ENCODE peak calls at places on chromosomes 6 and 20, in six cellular contexts. S, K, E, W, N and A are unnamed samples.
A peak's percentile ranks its signal among the peaks of the same experiment; 100 is the strongest.

GRCh38 chr6:35391240-35391968 is 49.0 kb downstream of the PPARD start:
- DNase-seq in E (peak; percentile 95), N (no peak), W (peak; percentile 39), K (no peak), S (peak; percentile 99), A (no peak)

GRCh38 chr20:9829835-9830234 is 9.0 kb downstream of the PAK5 start:
- DNase-seq in N (no peak), S (no peak), W (no peak), E (no peak), K (no peak), A (no peak)

GRCh38 chr6:152952045-152952444 is 30.8 kb downstream of the FBXO5 start:
- DNase-seq in N (no peak), S (peak; percentile 60), W (no peak), K (no peak), E (peak; percentile 72), A (peak; percentile 21)

GRCh38 chr20:37668166-37668565 is 25.7 kb upstream of the CTNNBL1 start:
- DNase-seq in S (no peak), N (no peak), W (no peak), E (no peak), K (no peak), A (no peak)

GRCh38 chr20:53940356-53940694 is 130.1 kb downstream of the BCAS1 start:
- DNase-seq in E (no peak), S (no peak), W (no peak), N (no peak), K (no peak), A (no peak)

GRCh38 chr6:140101367-140101766 is 726.9 kb upstream of the CITED2 start:
- DNase-seq in E (no peak), W (no peak), S (no peak), N (no peak), K (no peak), A (no peak)

GRCh38 chr20:25514195-25514594 is 71.1 kb downstream of the NINL start:
- DNase-seq in N (no peak), E (no peak), W (no peak), K (no peak), S (no peak), A (no peak)

GRCh38 chr20:56151834-56152233 is 96.7 kb upstream of the MC3R start:
- DNase-seq in N (no peak), W (no peak), E (no peak), S (no peak), K (no peak), A (no peak)

GRCh38 chr6:69449887-69450286 is 346.9 kb downstream of the LMBRD1 start:
- DNase-seq in N (no peak), E (no peak), K (no peak), S (no peak), W (no peak), A (no peak)

GRCh38 chr6:27667651-27668441 is 194.9 kb upstream of the ZNF184 start:
- DNase-seq in E (no peak), S (no peak), W (no peak), K (no peak), N (no peak), A (no peak)

GRCh38 chr20:25258463-25258805 is 10.5 kb downstream of the PYGB start:
- DNase-seq in K (no peak), N (no peak), S (no peak), E (no peak), W (no peak), A (no peak)

GRCh38 chr20:44684047-44684965 is 30.9 kb upstream of the CCN5 start:
- DNase-seq in E (no peak), N (no peak), S (peak; percentile 32), K (no peak), W (peak; percentile 47), A (no peak)

GRCh38 chr6:21082091-21082490 is 511.5 kb upstream of the SOX4 start:
- DNase-seq in E (no peak), K (no peak), S (no peak), N (no peak), W (no peak), A (no peak)

GRCh38 chr20:26277339-26277738 is 580.7 kb upstream of the ZNF337 start:
- DNase-seq in N (no peak), E (no peak), K (no peak), W (no peak), S (no peak), A (no peak)

GRCh38 chr6:139254196-139254595 is 37.6 kb downstream of the TXLNB start:
- DNase-seq in W (no peak), E (no peak), K (no peak), N (no peak), S (no peak), A (no peak)

GRCh38 chr20:59789641-59790040 is 143.8 kb downstream of the SYCP2 start:
- DNase-seq in W (peak; percentile 8), S (no peak), E (no peak), K (no peak), N (no peak), A (no peak)

GRCh38 chr6:31769684-31770371 is 7.3 kb downstream of the VWA7 start:
- DNase-seq in W (peak; percentile 89), N (peak; percentile 72), S (peak; percentile 85), E (peak; percentile 68), K (peak; percentile 76), A (no peak)

GRCh38 chr6:166257911-166258318 is 50.3 kb downstream of the PRR18 start:
- DNase-seq in N (no peak), W (no peak), K (no peak), S (peak; percentile 46), E (no peak), A (no peak)

GRCh38 chr20:24872291-24873014 is 76.6 kb upstream of the CST7 start:
- DNase-seq in E (no peak), W (no peak), S (no peak), K (no peak), N (peak; percentile 84), A (no peak)

GRCh38 chr6:24397631-24398030 is 5.1 kb upstream of the MRS2 start:
- DNase-seq in S (no peak), E (no peak), K (no peak), W (no peak), N (no peak), A (no peak)

GRCh38 chr6:126040826-126041225 is 54.5 kb downstream of the TRMT11 start:
- DNase-seq in E (peak; percentile 86), S (peak; percentile 75), K (no peak), N (no peak), W (peak; percentile 53), A (peak; percentile 36)

GRCh38 chr6:112429226-112429625 is 82.1 kb downstream of the RFPL4B start:
- DNase-seq in K (no peak), S (no peak), N (peak; percentile 24), W (no peak), E (peak; percentile 64), A (no peak)

GRCh38 chr20:11001767-11002540 is 328.2 kb upstream of the JAG1 start:
- DNase-seq in S (peak; percentile 99), N (no peak), K (no peak), E (peak; percentile 62), W (no peak), A (peak; percentile 42)

GRCh38 chr20:1945134-1945618 is 48.7 kb downstream of the PDYN start:
- DNase-seq in S (no peak), W (peak; percentile 35), N (no peak), E (no peak), K (no peak), A (no peak)

GRCh38 chr20:1946442-1946761 is 47.5 kb downstream of the PDYN start:
- DNase-seq in S (no peak), K (no peak), W (no peak), N (no peak), E (no peak), A (no peak)

GRCh38 chr20:1945660-1946059 is 48.2 kb downstream of the PDYN start:
- DNase-seq in S (no peak), W (no peak), N (no peak), K (no peak), E (no peak), A (no peak)

GRCh38 chr20:1947535-1947846 is 46.4 kb downstream of the PDYN start:
- DNase-seq in K (no peak), E (no peak), W (no peak), S (no peak), N (no peak), A (no peak)

GRCh38 chr20:1946762-1947534 is 46.9 kb downstream of the PDYN start:
- DNase-seq in E (peak; percentile 19), S (no peak), N (no peak), W (peak; percentile 29), K (no peak), A (no peak)
- H3K4me3 ChIP-seq in E (no peak overlapping the region), S (peak overlapping the region; percentile 48), N (no peak overlapping the region), W (peak overlapping the region; percentile 22), K (no peak overlapping the region), A (no peak overlapping the region)

GRCh38 chr6:106792536-106793236 is 163.3 kb downstream of the QRSL1 start:
- DNase-seq in E (no peak), S (no peak), N (no peak), K (no peak), W (no peak), A (no peak)

GRCh38 chr6:106788761-106789160 is 159.4 kb downstream of the QRSL1 start:
- DNase-seq in E (no peak), W (no peak), N (peak; percentile 12), K (no peak), S (no peak), A (no peak)

GRCh38 chr6:106789436-106790145 is 160.2 kb downstream of the QRSL1 start:
- DNase-seq in S (no peak), N (no peak), W (no peak), K (no peak), E (no peak), A (no peak)

GRCh38 chr6:106790935-106791334 is 161.6 kb downstream of the QRSL1 start:
- DNase-seq in N (no peak), W (no peak), E (no peak), S (no peak), K (no peak), A (no peak)

GRCh38 chr6:106790146-106790770 is 160.9 kb downstream of the QRSL1 start:
- DNase-seq in W (no peak), K (no peak), S (no peak), N (no peak), E (no peak), A (no peak)
- TF ChIP-seq CTCF in W (no peak), K (no peak), S (no peak), N (no peak), E (no peak), A (no peak)

GRCh38 chr20:17026346-17026745 is 200.5 kb upstream of the PCSK2 start:
- DNase-seq in N (no peak), S (no peak), W (no peak), K (no peak), E (no peak), A (no peak)
- H3K4me3 ChIP-seq in N (no peak overlapping the region), S (no peak overlapping the region), W (no peak overlapping the region), K (no peak overlapping the region), E (no peak overlapping the region), A (no peak overlapping the region)

DNA sequence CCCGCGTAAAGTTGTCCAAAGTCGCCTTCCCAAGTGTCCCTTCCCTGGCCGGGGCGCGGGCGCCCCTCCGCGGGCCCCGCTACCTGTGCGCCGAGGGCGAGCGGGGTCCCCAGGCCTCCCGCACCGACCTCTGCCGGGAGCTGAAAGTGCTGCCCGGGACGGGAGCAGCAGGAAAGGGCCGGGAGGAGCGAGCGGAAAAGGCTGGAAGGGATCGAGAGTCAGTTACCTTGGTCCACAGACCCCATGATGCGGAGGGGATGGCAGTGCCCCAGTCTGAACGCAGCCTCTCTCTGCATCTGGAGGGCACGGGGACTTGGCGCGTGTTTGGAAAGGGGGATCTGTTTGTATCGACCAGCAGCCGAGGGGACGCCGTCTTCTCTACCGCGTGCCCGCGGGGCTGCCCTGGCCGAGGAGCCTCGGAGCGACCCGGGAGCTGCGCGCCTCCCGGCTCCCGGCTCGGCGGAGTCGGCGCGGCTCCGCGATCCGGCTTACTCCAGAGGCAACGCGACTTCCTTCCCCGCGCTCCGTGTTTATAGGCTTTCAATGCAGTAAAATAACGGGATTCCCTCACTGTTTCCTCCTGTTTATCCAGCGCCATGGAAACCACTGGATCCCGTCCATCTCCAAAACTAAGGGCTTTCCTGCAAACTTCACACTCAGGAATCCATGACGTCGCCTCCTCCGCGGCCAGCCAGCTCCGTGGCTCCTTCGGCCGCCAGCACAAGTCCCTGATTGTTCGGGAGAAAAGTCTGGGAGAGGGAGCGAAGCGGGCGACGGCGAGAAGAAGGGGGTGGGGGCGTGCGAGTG is 20.0 kb upstream of the NFATC2 start:
- DNase-seq in S (peak; percentile 93), E (peak; percentile 90), N (peak; percentile 11), W (peak; percentile 57), K (no peak), A (peak; percentile 87)
- TF ChIP-seq CTCF in S (peak; percentile 54), E (no peak), N (no peak), W (no peak), K (no peak), A (peak; percentile 19)